ENCODE peak calls at places on chromosome 3, in four cellular contexts. One of them, this sample, is unnamed.

GRCh38 chr3:43185656-43186375 is 79.9 kb upstream of the POMGNT2 start:
- DNase-seq in transverse colon: no peak
- DNase-seq in breast epithelium: no peak
- DNase-seq in GM12891: no peak
- DNase-seq in this sample: no peak

GRCh38 chr3:194671511-194671899 is 486 bp downstream of the LSG1 start:
- DNase-seq in GM12891: no peak
- DNase-seq in breast epithelium: no peak
- DNase-seq in transverse colon: no peak
- DNase-seq in this sample: no peak

GRCh38 chr3:160564949-160565441 is 376 bp downstream of the KPNA4 start:
- DNase-seq in GM12891: peak; percentile 48
- DNase-seq in transverse colon: peak; percentile 76
- DNase-seq in breast epithelium: no peak
- DNase-seq in this sample: peak; percentile 66

GRCh38 chr3:14536837-14537589 is 3.1 kb downstream of the GRIP2 start:
- DNase-seq in breast epithelium: no peak
- DNase-seq in transverse colon: no peak
- DNase-seq in GM12891: no peak
- DNase-seq in this sample: no peak

GRCh38 chr3:41598804-41599481 is 363.0 kb downstream of the ULK4 start:
- DNase-seq in transverse colon: no peak
- DNase-seq in GM12891: no peak
- DNase-seq in breast epithelium: no peak
- DNase-seq in this sample: no peak

GRCh38 chr3:127831723-127832172 is 9.4 kb upstream of the MGLL start:
- DNase-seq in breast epithelium: no peak
- DNase-seq in GM12891: no peak
- DNase-seq in transverse colon: peak; percentile 74
- DNase-seq in this sample: peak; percentile 64

GRCh38 chr3:44353355-44353924 is 14.9 kb downstream of the TCAIM start:
- DNase-seq in transverse colon: no peak
- DNase-seq in breast epithelium: no peak
- DNase-seq in GM12891: no peak
- DNase-seq in this sample: no peak

GRCh38 chr3:46901061-46901460 is 23.5 kb downstream of the PTH1R start:
- DNase-seq in breast epithelium: no peak
- DNase-seq in transverse colon: no peak
- DNase-seq in GM12891: no peak
- DNase-seq in this sample: no peak

GRCh38 chr3:162719684-162720341 is 1223.2 kb downstream of the OTOL1 start:
- DNase-seq in GM12891: no peak
- DNase-seq in transverse colon: no peak
- DNase-seq in breast epithelium: no peak
- DNase-seq in this sample: no peak

GRCh38 chr3:63966871-63967270 is 54.7 kb upstream of the SCAANT1 start:
- DNase-seq in GM12891: no peak
- DNase-seq in transverse colon: peak; percentile 30
- DNase-seq in breast epithelium: no peak
- DNase-seq in this sample: no peak

GRCh38 chr3:35120026-35120425 is 519.3 kb upstream of the ARPP21 start:
- DNase-seq in transverse colon: no peak
- DNase-seq in breast epithelium: no peak
- DNase-seq in GM12891: no peak
- DNase-seq in this sample: no peak

GRCh38 chr3:117820900-117821299 is 1111.3 kb downstream of the TUSC7 start:
- DNase-seq in transverse colon: no peak
- DNase-seq in GM12891: no peak
- DNase-seq in breast epithelium: no peak
- DNase-seq in this sample: no peak

GRCh38 chr3:98565237-98565643 is 28.2 kb downstream of the CPOX start:
- DNase-seq in GM12891: no peak
- DNase-seq in transverse colon: no peak
- DNase-seq in breast epithelium: no peak
- DNase-seq in this sample: no peak

GRCh38 chr3:98564282-98565005 is 29.0 kb downstream of the CPOX start:
- DNase-seq in transverse colon: no peak
- DNase-seq in breast epithelium: no peak
- DNase-seq in GM12891: no peak
- DNase-seq in this sample: no peak

GRCh38 chr3:98568402-98568801 is 25.0 kb downstream of the CPOX start:
- DNase-seq in breast epithelium: no peak
- DNase-seq in transverse colon: no peak
- DNase-seq in GM12891: no peak
- DNase-seq in this sample: no peak

GRCh38 chr3:98565843-98566242 is 27.6 kb downstream of the CPOX start:
- DNase-seq in GM12891: no peak
- DNase-seq in transverse colon: no peak
- DNase-seq in breast epithelium: no peak
- DNase-seq in this sample: no peak

GRCh38 chr3:98567646-98568280 is 25.6 kb downstream of the CPOX start:
- DNase-seq in GM12891: no peak
- DNase-seq in breast epithelium: no peak
- DNase-seq in transverse colon: no peak
- DNase-seq in this sample: no peak
- TF ChIP-seq POLR2AphosphoS5 in GM12891: no peak
- TF ChIP-seq POLR2AphosphoS5 in breast epithelium: no peak
- TF ChIP-seq POLR2AphosphoS5 in transverse colon: no peak
- TF ChIP-seq POLR2AphosphoS5 in this sample: no peak

GRCh38 chr3:188472331-188472730 is 318.4 kb downstream of the LPP start:
- DNase-seq in transverse colon: no peak
- DNase-seq in breast epithelium: no peak
- DNase-seq in GM12891: no peak
- DNase-seq in this sample: no peak

GRCh38 chr3:188473045-188473444 is 319.1 kb downstream of the LPP start:
- DNase-seq in breast epithelium: no peak
- DNase-seq in GM12891: no peak
- DNase-seq in transverse colon: no peak
- DNase-seq in this sample: no peak

GRCh38 chr3:188473591-188474288 is 319.8 kb downstream of the LPP start:
- DNase-seq in transverse colon: no peak
- DNase-seq in GM12891: no peak
- DNase-seq in breast epithelium: no peak
- DNase-seq in this sample: no peak

GRCh38 chr3:188482929-188483328 is 329.0 kb downstream of the LPP start:
- DNase-seq in breast epithelium: no peak
- DNase-seq in GM12891: no peak
- DNase-seq in transverse colon: no peak
- DNase-seq in this sample: no peak

DNA sequence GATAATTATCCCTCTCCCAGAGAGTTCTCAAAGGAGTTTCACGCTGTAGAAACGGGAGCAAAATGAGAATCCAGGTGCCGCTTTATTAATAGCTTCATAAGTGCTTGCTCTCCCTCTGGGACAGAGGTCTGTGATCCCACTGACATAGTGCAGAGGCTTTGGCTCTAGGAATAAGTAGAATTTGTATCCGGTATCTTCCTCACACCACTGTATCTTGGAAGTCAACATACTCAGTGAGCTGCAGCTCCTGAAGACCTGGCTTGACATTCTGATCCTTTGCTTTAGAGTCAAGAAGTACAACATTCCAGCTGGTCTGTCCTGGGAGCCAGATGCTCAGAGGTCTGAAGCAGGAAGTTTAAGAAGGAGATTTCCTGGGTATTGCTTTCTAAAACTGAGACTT is 323.0 kb downstream of the LPP start:
- DNase-seq in breast epithelium: no peak
- DNase-seq in GM12891: no peak
- DNase-seq in transverse colon: no peak
- DNase-seq in this sample: no peak
- TF ChIP-seq POLR2A in breast epithelium: no peak
- TF ChIP-seq POLR2A in GM12891: no peak
- TF ChIP-seq POLR2A in transverse colon: no peak
- TF ChIP-seq POLR2A in this sample: no peak

DNA sequence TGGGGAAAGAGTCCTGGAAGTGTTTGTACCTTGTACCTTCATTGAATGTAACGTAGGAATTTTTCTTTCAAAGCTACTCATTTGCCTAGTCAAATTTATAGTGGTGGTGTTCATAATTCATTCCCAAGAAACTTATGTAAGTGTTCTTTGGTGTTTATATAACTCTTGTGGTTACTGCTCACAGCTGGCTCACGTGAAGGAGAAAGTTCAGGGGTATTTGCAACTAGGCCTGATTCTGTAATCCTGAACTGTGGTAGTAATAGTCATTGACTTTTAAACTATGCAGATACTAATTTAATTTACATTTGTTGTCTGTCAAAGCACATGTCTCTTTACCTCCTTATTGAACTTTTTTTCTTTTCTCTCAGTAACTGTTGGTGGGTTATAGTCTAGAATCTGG is 50.5 kb upstream of the TEX264 start:
- DNase-seq in breast epithelium: no peak
- DNase-seq in GM12891: no peak
- DNase-seq in transverse colon: no peak
- DNase-seq in this sample: no peak
- TF ChIP-seq POLR2AphosphoS5 in breast epithelium: no peak
- TF ChIP-seq POLR2AphosphoS5 in GM12891: no peak
- TF ChIP-seq POLR2AphosphoS5 in transverse colon: peak; percentile 36
- TF ChIP-seq POLR2AphosphoS5 in this sample: no peak

DNA sequence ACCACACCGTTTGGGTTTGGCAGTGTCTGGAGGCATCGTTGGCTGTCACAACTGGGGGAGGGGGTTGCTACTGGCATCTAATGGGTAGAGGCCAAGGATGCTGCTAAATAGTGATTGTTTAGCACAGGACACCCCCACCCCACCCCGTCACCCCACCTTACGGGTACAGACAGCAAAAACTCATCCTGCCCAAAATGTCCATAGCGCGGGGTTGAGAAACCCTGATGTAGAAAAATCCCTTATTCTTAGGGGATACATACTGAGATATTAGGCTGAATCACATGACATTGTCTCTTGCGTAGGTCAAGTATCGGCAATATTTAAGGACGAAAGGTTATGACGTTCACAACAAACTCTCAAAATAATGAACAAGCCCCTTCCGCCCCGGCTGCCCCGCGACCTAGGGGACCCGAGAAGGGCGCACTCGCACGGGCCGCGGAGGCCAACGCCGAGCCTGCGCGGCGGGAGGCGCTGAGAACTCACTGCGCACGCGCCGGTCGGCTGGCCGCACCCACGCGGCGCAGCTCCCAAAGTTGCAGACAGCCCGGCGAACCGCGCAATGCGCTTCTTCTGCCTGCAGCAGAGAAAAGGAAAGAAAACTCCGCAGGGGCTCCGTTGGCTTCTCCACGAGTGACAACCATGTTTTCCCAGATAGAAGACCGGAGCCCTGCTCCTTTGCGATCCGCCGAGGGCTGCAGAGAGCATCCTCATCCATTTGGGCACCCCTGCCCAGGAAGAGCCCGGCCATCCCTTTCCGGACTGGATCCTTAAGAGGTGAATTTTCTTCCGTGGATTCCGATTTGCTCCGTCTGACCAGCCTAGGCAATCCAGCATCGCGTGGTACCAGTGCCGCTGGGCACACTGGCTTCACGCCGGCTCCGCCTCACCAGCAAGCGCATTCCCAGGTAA is 136.8 kb upstream of the CCDC54 start:
- DNase-seq in breast epithelium: peak; percentile 52
- DNase-seq in GM12891: peak; percentile 68
- DNase-seq in transverse colon: peak; percentile 75
- DNase-seq in this sample: peak; percentile 95
- TF ChIP-seq POLR2A in breast epithelium: peak; percentile 20
- TF ChIP-seq POLR2A in GM12891: no peak
- TF ChIP-seq POLR2A in transverse colon: no peak
- TF ChIP-seq POLR2A in this sample: no peak

GRCh38 chr3:10740954-10741353 is 75.1 kb upstream of the SLC6A11 start:
- DNase-seq in GM12891: no peak
- DNase-seq in transverse colon: no peak
- DNase-seq in breast epithelium: no peak
- DNase-seq in this sample: no peak

GRCh38 chr3:10742031-10742671 is 73.9 kb upstream of the SLC6A11 start:
- DNase-seq in transverse colon: no peak
- DNase-seq in GM12891: no peak
- DNase-seq in breast epithelium: no peak
- DNase-seq in this sample: no peak

GRCh38 chr3:10743366-10744097 is 72.5 kb upstream of the SLC6A11 start:
- DNase-seq in GM12891: no peak
- DNase-seq in breast epithelium: no peak
- DNase-seq in transverse colon: no peak
- DNase-seq in this sample: peak; percentile 34

GRCh38 chr3:10737785-10738184 is 78.2 kb upstream of the SLC6A11 start:
- DNase-seq in GM12891: no peak
- DNase-seq in breast epithelium: no peak
- DNase-seq in transverse colon: no peak
- DNase-seq in this sample: no peak

DNA sequence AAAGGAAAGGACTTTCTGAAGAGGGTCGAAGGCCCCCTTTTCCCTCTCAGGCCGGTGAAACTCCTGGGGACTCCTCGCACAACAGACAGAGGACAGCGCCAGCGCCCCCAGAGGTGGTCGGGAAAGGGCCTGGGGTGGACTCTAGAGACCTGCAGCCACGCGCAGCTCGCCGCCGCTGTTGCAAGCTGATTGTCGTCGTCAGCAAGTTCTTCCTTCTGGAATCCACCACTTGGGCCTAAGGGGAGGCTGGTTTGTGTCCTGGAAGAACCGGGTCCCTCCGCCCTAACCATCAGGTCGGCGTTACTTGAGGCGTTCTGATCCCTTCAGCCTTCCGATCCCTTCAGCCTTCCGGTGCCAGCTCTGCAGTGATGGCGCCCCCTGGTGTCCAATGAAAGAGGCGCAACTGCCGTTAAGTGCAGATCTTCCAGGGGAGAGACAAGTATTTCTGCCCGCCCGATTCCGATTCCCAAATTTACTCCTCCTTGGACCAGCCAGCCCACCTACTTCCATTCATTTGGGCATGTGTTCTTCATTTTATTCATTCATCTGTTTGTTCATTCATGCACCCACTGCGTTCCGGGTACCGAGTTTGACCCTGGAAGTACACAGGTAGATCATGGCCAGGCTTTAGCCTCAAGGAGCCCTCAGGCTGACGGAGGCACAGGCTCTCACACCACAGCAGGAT is 77.2 kb upstream of the SLC6A11 start:
- DNase-seq in GM12891: peak; percentile 44
- DNase-seq in transverse colon: peak; percentile 63
- DNase-seq in breast epithelium: peak; percentile 64
- DNase-seq in this sample: peak; percentile 62
- TF ChIP-seq POLR2AphosphoS5 in GM12891: no peak
- TF ChIP-seq POLR2AphosphoS5 in transverse colon: no peak
- TF ChIP-seq POLR2AphosphoS5 in breast epithelium: no peak
- TF ChIP-seq POLR2AphosphoS5 in this sample: no peak

DNA sequence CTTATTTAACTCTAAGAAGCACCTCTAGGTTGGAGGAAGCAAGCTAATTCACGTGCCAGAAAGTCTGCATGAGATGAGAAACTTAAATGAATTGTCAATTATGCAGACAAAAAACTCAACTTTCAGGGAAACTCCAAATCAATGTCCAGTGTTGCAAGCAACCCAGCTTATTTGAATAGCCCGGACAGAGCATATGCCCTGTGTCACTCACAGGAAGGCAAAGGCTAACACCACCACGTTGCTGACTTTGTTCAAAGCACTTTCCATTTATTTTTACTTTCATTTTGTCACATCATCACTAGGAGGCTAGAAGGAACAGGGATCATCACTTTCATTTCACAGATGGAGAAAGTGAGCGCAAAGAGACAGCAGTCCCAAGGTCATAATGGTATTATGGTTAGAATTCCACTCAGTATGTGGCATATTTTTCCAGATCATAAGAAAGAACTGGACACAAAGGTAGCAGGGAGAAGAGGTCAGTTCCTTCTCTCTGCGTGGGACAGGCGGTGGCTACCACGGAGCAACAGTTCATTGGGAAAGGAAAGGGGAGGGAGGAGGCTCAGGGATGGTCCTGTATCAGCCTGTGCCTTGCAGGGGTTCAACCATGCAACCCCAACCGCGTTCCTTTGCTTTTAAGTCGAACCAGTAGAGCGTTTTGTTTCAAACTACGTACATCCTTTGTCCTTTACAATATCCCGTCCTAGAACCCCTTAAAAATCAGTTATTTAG is 1.2 kb downstream of the HEG1 start:
- DNase-seq in transverse colon: no peak
- DNase-seq in breast epithelium: no peak
- DNase-seq in GM12891: peak; percentile 30
- DNase-seq in this sample: peak; percentile 30
- TF ChIP-seq POLR2A in transverse colon: peak; percentile 48
- TF ChIP-seq POLR2A in breast epithelium: no peak
- TF ChIP-seq POLR2A in GM12891: peak; percentile 58
- TF ChIP-seq POLR2A in this sample: peak; percentile 45